ENCODE peak calls at places on chromosomes 3 and 15, in ten cellular contexts. N is upper lobe of right lung; Q is HTR-8/SVneo; T is T-cell; B is stromal cell of bone marrow; A is T follicular helper cell; E is sigmoid colon; K is GDM1; M is activated naive CD4-positive, alpha-beta T cell treated with anti-CD3 and anti-CD28 coated beads, Interleukin-2, amount 50 U/mL, for 16 hours; V is choroid plexus epithelial cell. S is an unnamed sample.
A peak's percentile ranks its signal among the peaks of the same experiment; 100 is the strongest.

GRCh38 chr3:71101014-71101413 is 482.5 kb downstream of the FOXP1 start:
- DNase-seq in V (peak; percentile 55), Q (peak; percentile 30), T (no peak), N (no peak), B (peak; percentile 42), E (no peak), M (no peak), K (no peak), A (no peak), S (no peak)

GRCh38 chr3:170867552-170867951 is 2.4 kb downstream of the RPL22L1 start:
- DNase-seq in E (no peak), Q (no peak), K (no peak), B (no peak), V (no peak), M (no peak), T (no peak), A (no peak), N (no peak), S (no peak)

GRCh38 chr3:142608615-142609014 is 12.4 kb downstream of the PLS1 start:
- DNase-seq in N (no peak), Q (no peak), A (no peak), B (no peak), E (no peak), V (no peak), T (no peak), K (no peak), M (no peak), S (no peak)

GRCh38 chr3:56137406-56137805 is 330.9 kb downstream of the ERC2 start:
- DNase-seq in B (peak; percentile 50), T (no peak), N (no peak), V (peak; percentile 83), Q (no peak), A (no peak), E (no peak), M (no peak), K (no peak), S (no peak)

GRCh38 chr3:135229018-135229495 is 434.0 kb downstream of the EPHB1 start:
- DNase-seq in A (no peak), V (no peak), K (no peak), N (no peak), T (no peak), E (no peak), Q (no peak), M (no peak), B (no peak), S (no peak)

GRCh38 chr3:197029511-197030167 is at the start of gene MELTF:
- DNase-seq in Q (peak; percentile 89), B (peak; percentile 19), V (peak; percentile 61), T (peak; percentile 62), M (peak; percentile 76), N (peak; percentile 84), K (peak; percentile 72), E (no peak), A (peak; percentile 58), S (peak; percentile 29)

GRCh38 chr3:5013021-5013906 is 34.0 kb downstream of the BHLHE40 start:
- DNase-seq in N (peak; percentile 51), B (no peak), V (no peak), Q (peak; percentile 47), E (peak; percentile 52), A (no peak), T (no peak), K (no peak), M (no peak), S (no peak)

GRCh38 chr3:150150633-150151032 is 179.9 kb upstream of the PFN2 start:
- DNase-seq in N (no peak), V (peak; percentile 49), K (no peak), B (no peak), T (no peak), M (no peak), Q (no peak), E (no peak), A (no peak), S (no peak)

GRCh38 chr3:127988770-127989518 is 63.3 kb upstream of the SEC61A1 start:
- DNase-seq in A (no peak), E (no peak), K (no peak), B (no peak), T (no peak), Q (peak; percentile 50), V (no peak), M (no peak), N (no peak), S (no peak)

GRCh38 chr3:177574232-177574856 is 377.1 kb upstream of the TBL1XR1 start:
- DNase-seq in Q (no peak), B (peak; percentile 68), A (no peak), K (no peak), T (no peak), V (peak; percentile 97), N (no peak), E (no peak), M (no peak), S (no peak)

GRCh38 chr3:146125946-146126345 is 35.0 kb downstream of the PLOD2 start:
- DNase-seq in B (peak; percentile 94), E (no peak), V (peak; percentile 98), K (no peak), T (no peak), M (no peak), N (no peak), Q (peak; percentile 54), A (no peak), S (no peak)

GRCh38 chr3:103909395-103909794 is 1457.3 kb upstream of the ALCAM start:
- DNase-seq in B (no peak), K (no peak), N (no peak), T (no peak), A (no peak), M (no peak), Q (no peak), E (no peak), V (no peak), S (no peak)

GRCh38 chr15:31150732-31151212 is 49.2 kb upstream of the TRPM1 start:
- DNase-seq in V (no peak), E (no peak), A (no peak), T (no peak), K (no peak), N (no peak), Q (no peak), M (no peak), B (no peak), S (no peak)

GRCh38 chr3:123632161-123632655 is 47.4 kb upstream of the HACD2 start:
- DNase-seq in A (no peak), T (no peak), E (peak; percentile 89), Q (no peak), M (no peak), B (no peak), K (no peak), V (peak; percentile 74), N (no peak), S (no peak)

GRCh38 chr15:67824157-67824899 is 981 bp upstream of the SKOR1 start:
- DNase-seq in E (no peak), A (no peak), N (no peak), V (no peak), B (no peak), K (no peak), M (no peak), T (no peak), Q (no peak), S (no peak)

GRCh38 chr3:111277226-111277625 is 205.6 kb downstream of the NECTIN3 start:
- DNase-seq in E (no peak), Q (peak; percentile 8), M (no peak), T (no peak), A (no peak), K (peak; percentile 27), B (peak; percentile 33), N (no peak), V (peak; percentile 77), S (no peak)

GRCh38 chr3:27532931-27533607 is 48.9 kb upstream of the SLC4A7 start:
- DNase-seq in B (no peak), M (no peak), Q (no peak), V (peak; percentile 49), T (no peak), E (no peak), A (no peak), K (no peak), N (no peak), S (no peak)

GRCh38 chr3:134713673-134714072 is 62.9 kb upstream of the KY start:
- DNase-seq in A (no peak), E (no peak), N (no peak), V (no peak), M (no peak), Q (no peak), T (no peak), K (no peak), B (no peak), S (no peak)

GRCh38 chr3:23202921-23203650 is at the start of gene UBE2E2:
- DNase-seq in V (peak; percentile 70), B (peak; percentile 47), E (peak; percentile 86), N (peak; percentile 90), T (peak; percentile 44), Q (peak; percentile 66), M (peak; percentile 70), A (peak; percentile 4), K (peak; percentile 54), S (peak; percentile 60)

GRCh38 chr15:82040862-82041261 is 5.0 kb downstream of the MEX3B start:
- DNase-seq in E (no peak), B (no peak), M (no peak), T (no peak), N (no peak), A (no peak), V (no peak), Q (no peak), K (peak; percentile 37), S (no peak)

GRCh38 chr15:96345560-96346389 is 15.3 kb downstream of the NR2F2 start:
- DNase-seq in M (no peak), Q (no peak), E (peak; percentile 89), V (peak; percentile 85), T (no peak), A (no peak), B (peak; percentile 73), N (peak; percentile 76), K (no peak), S (no peak)

GRCh38 chr3:127632035-127632434 is 3.0 kb downstream of the PODXL2 start:
- DNase-seq in M (no peak), N (no peak), V (no peak), B (no peak), E (no peak), T (no peak), K (no peak), Q (no peak), A (no peak), S (no peak)

GRCh38 chr15:49255966-49256759 is 86.1 kb downstream of the GALK2 start:
- DNase-seq in M (no peak), E (no peak), A (no peak), V (no peak), T (no peak), N (no peak), B (no peak), K (no peak), Q (no peak), S (no peak)

GRCh38 chr3:43288850-43289249 is 2.5 kb downstream of the SNRK start:
- DNase-seq in V (no peak), K (no peak), N (no peak), M (no peak), Q (no peak), E (no peak), A (no peak), T (no peak), B (no peak), S (no peak)